ENCODE peak calls at places on chromosomes 12 and 14, in eight cellular contexts. I, P, Y, V, Q, E, N and C are unnamed samples.

GRCh38 chr12:9132008-9132535 is 16.4 kb upstream of the A2M start:
- DNase-seq in I (no peak), P (no peak), Y (no peak), V (no peak), Q (no peak), E (peak), N (no peak), C (no peak)

GRCh38 chr12:57258977-57259970 is 8.3 kb upstream of the STAC3 start:
- DNase-seq in I (no peak), P (no peak), Y (peak), V (no peak), Q (no peak), E (no peak), N (no peak), C (no peak)

GRCh38 chr12:26383041-26383440 is 187.7 kb downstream of the SSPN start:
- DNase-seq in I (no peak), P (no peak), Y (no peak), V (no peak), Q (no peak), E (no peak), N (no peak), C (no peak)

GRCh38 chr14:95527392-95528002 is 7.4 kb upstream of the GLRX5 start:
- DNase-seq in I (no peak), P (peak), Y (peak), V (peak), Q (peak), E (peak), N (peak), C (peak)

GRCh38 chr12:112370156-112370555 is 12.1 kb downstream of the HECTD4 start:
- DNase-seq in I (no peak), P (no peak), Y (no peak), V (no peak), Q (peak), E (no peak), N (no peak), C (no peak)

GRCh38 chr12:38384816-38385491 is 68.4 kb downstream of the ALG10B start:
- DNase-seq in I (peak), P (no peak), Y (no peak), V (no peak), Q (no peak), E (no peak), N (no peak), C (no peak)

GRCh38 chr12:26874501-26875296 is 41.7 kb upstream of the ITPR2 start:
- DNase-seq in I (no peak), P (no peak), Y (no peak), V (no peak), Q (no peak), E (no peak), N (no peak), C (no peak)

GRCh38 chr12:100128509-100128908 is 14.2 kb downstream of the BLTP3B start:
- DNase-seq in I (no peak), P (peak), Y (no peak), V (no peak), Q (peak), E (peak), N (no peak), C (no peak)

GRCh38 chr12:89098390-89099102 is 253.8 kb downstream of the DUSP6 start:
- DNase-seq in I (no peak), P (no peak), Y (peak), V (no peak), Q (peak), E (no peak), N (no peak), C (no peak)

GRCh38 chr12:89949457-89950195 is 241.0 kb upstream of the ATP2B1 start:
- DNase-seq in I (no peak), P (no peak), Y (no peak), V (peak), Q (peak), E (peak), N (peak), C (peak)

GRCh38 chr14:57755018-57755521 is 110.8 kb downstream of the SLC35F4 start:
- DNase-seq in I (no peak), P (no peak), Y (no peak), V (no peak), Q (no peak), E (no peak), N (no peak), C (no peak)

GRCh38 chr14:98207466-98207865 is 1064.5 kb downstream of the BCL11B start:
- DNase-seq in I (no peak), P (no peak), Y (no peak), V (no peak), Q (no peak), E (no peak), N (no peak), C (no peak)

GRCh38 chr12:120015313-120015712 is 26.3 kb downstream of the BICDL1 start:
- DNase-seq in I (no peak), P (no peak), Y (no peak), V (no peak), Q (no peak), E (no peak), N (peak), C (peak)

GRCh38 chr14:20757963-20758362 is 10.2 kb upstream of the EDDM3B start:
- DNase-seq in I (no peak), P (no peak), Y (no peak), V (peak), Q (no peak), E (no peak), N (peak), C (peak)

GRCh38 chr12:110165540-110166159 is 41.5 kb downstream of the IFT81 start:
- DNase-seq in I (no peak), P (no peak), Y (no peak), V (no peak), Q (no peak), E (no peak), N (no peak), C (no peak)

GRCh38 chr14:70254476-70254961 is 65.8 kb upstream of the SLC8A3 start:
- DNase-seq in I (peak), P (no peak), Y (peak), V (no peak), Q (peak), E (peak), N (no peak), C (peak)

GRCh38 chr12:11724888-11725310 is 75.4 kb downstream of the ETV6 start:
- DNase-seq in I (no peak), P (no peak), Y (no peak), V (no peak), Q (peak), E (peak), N (no peak), C (no peak)

GRCh38 chr12:118633071-118633470 is 256.7 kb downstream of the SUDS3 start:
- DNase-seq in I (no peak), P (no peak), Y (no peak), V (no peak), Q (no peak), E (no peak), N (no peak), C (no peak)

GRCh38 chr14:93114713-93115068 is 1.0 kb downstream of the ITPK1 start:
- DNase-seq in I (no peak), P (no peak), Y (peak), V (no peak), Q (no peak), E (no peak), N (no peak), C (peak)

GRCh38 chr12:131116437-131117117 is 162.9 kb downstream of the ADGRD1 start:
- DNase-seq in I (no peak), P (no peak), Y (no peak), V (no peak), Q (peak), E (peak), N (no peak), C (no peak)
- TF ChIP-seq CTCF in I (peak), P (peak), Y (no peak), V (no peak), Q (peak), E (peak), N (no peak), C (peak)

DNA sequence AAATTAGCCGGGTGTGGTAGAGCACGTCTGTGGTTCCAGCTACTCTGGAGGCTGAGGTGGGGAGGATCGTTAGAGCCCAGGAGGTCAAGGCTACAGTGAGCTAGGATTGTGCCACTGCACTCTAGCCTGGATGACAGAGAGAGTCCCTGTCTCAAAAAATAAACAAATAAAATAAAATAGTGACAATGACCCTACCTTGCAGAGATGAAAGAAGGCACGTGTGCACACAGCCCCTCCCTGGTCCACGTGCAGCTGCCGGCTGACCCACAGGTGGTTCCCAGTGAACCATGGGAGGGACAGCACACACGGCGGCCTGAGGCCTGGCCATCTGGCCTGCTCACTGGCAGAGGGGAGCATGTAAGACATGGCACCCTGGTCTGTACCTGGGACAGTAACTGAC is 4.7 kb downstream of the HHIPL1 start:
- DNase-seq in I (no peak), P (no peak), Y (no peak), V (no peak), Q (no peak), E (no peak), N (no peak), C (no peak)
- TF ChIP-seq CTCF in I (no peak), P (no peak), Y (no peak), V (no peak), Q (no peak), E (no peak), N (no peak), C (no peak)

GRCh38 chr14:81252278-81252677 is 31.5 kb upstream of the GTF2A1 start:
- DNase-seq in I (no peak), P (no peak), Y (no peak), V (no peak), Q (no peak), E (no peak), N (no peak), C (no peak)
- TF ChIP-seq CTCF in I (no peak), P (no peak), Y (no peak), V (no peak), Q (no peak), E (no peak), N (no peak), C (no peak)

DNA sequence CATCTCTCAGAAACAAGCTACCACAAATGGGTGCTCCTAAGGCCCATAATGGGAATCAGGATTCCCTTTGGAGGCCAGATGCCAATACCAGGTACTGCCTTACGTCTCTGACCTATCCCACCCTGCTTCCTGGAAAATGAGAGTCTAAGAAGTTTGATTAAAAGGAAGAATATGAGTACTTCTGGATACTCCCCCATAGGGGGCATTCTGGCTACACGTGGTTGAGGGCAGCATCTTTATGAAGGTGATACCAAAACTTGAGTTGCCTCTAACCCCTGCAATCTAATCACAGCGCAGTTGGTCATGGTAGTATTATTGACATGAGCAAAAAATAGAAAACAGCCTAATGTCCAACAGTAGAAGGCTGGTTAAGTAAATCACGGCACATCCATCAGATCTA is 184.2 kb upstream of the LHX5 start:
- DNase-seq in I (no peak), P (no peak), Y (no peak), V (no peak), Q (no peak), E (no peak), N (no peak), C (no peak)
- TF ChIP-seq CTCF in I (no peak), P (no peak), Y (no peak), V (no peak), Q (no peak), E (no peak), N (no peak), C (no peak)

GRCh38 chr14:76421662-76422061 is 45.7 kb downstream of the ESRRB start:
- DNase-seq in I (no peak), P (no peak), Y (no peak), V (peak), Q (no peak), E (no peak), N (no peak), C (no peak)

GRCh38 chr14:76422662-76423061 is 46.7 kb downstream of the ESRRB start:
- DNase-seq in I (no peak), P (no peak), Y (no peak), V (peak), Q (no peak), E (no peak), N (no peak), C (no peak)

GRCh38 chr14:76426161-76426696 is 50.3 kb downstream of the ESRRB start:
- DNase-seq in I (no peak), P (no peak), Y (no peak), V (no peak), Q (no peak), E (no peak), N (no peak), C (no peak)

GRCh38 chr14:76423534-76423933 is 47.6 kb downstream of the ESRRB start:
- DNase-seq in I (no peak), P (no peak), Y (no peak), V (peak), Q (no peak), E (no peak), N (no peak), C (no peak)

DNA sequence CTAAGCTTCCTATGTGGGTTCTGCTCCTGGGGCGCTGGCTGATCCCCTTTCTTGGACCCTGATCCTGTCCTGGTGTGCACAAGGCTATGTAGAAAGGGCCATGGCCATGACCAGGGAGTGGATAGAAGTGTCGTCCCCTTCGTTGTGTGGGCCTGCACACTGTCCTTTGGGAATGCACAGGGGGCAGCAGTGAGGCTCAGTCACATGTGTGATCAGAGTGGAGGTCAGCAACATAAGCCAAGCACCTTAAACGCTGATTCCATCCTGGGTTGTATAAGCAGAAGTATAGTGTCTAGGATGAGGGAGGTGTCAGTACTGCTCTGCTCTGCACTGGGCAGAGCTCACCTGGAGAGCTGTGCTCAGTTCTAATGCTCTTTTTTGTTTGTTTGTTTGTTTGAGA is 48.4 kb downstream of the ESRRB start:
- DNase-seq in I (no peak), P (no peak), Y (no peak), V (no peak), Q (no peak), E (no peak), N (no peak), C (no peak)
- TF ChIP-seq CTCF in I (no peak), P (no peak), Y (no peak), V (no peak), Q (no peak), E (no peak), N (no peak), C (no peak)

GRCh38 chr12:12819752-12820311 is 6.7 kb downstream of the DDX47 start:
- DNase-seq in I (no peak), P (no peak), Y (no peak), V (no peak), Q (peak), E (peak), N (no peak), C (no peak)

GRCh38 chr12:12821975-12822374 is 8.8 kb downstream of the DDX47 start:
- DNase-seq in I (no peak), P (no peak), Y (no peak), V (no peak), Q (no peak), E (no peak), N (no peak), C (no peak)

GRCh38 chr12:12823811-12824210 is 10.7 kb downstream of the DDX47 start:
- DNase-seq in I (no peak), P (no peak), Y (no peak), V (no peak), Q (no peak), E (no peak), N (no peak), C (no peak)

GRCh38 chr12:12822886-12823285 is 9.7 kb downstream of the DDX47 start:
- DNase-seq in I (no peak), P (no peak), Y (no peak), V (no peak), Q (no peak), E (no peak), N (no peak), C (no peak)

GRCh38 chr12:12823308-12823707 is 10.2 kb downstream of the DDX47 start:
- DNase-seq in I (no peak), P (no peak), Y (no peak), V (no peak), Q (peak), E (no peak), N (no peak), C (no peak)
- TF ChIP-seq CTCF in I (no peak), P (no peak), Y (no peak), V (no peak), Q (no peak), E (no peak), N (no peak), C (no peak)

DNA sequence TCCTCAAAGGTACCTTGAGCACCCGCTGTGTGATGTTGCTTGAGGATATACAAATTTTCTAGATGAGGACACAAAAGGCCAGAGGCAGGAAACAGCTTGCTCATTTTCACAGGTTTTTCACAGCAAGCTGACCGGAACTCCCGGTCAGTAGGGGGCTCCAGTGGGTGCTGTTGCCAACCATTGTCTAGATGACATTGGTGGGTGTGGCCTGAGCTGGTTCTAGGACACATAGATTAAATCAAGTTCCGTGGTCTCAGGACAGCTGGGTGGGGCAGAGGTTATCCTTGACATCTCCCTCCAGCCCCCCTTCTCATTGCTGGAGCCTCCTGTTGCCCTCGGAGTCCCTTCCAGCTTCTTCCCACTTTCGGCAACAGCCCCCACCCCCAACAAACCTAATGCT is 153.6 kb upstream of the FKBP4 start:
- DNase-seq in I (peak), P (no peak), Y (no peak), V (no peak), Q (peak), E (peak), N (no peak), C (peak)
- TF ChIP-seq CTCF in I (no peak), P (no peak), Y (no peak), V (no peak), Q (peak), E (peak), N (no peak), C (no peak)